ENCODE peak calls at places on chromosomes 11 and 22, in eight cellular contexts. One of them, this sample, is unnamed.
A peak's percentile ranks its signal among the peaks of the same experiment; 100 is the strongest.

GRCh38 chr11:126352934-126353801 is 2.3 kb upstream of the ST3GAL4 start:
- DNase-seq in naive thymus-derived CD8-positive, alpha-beta T cell: no peak
- DNase-seq in CD8-positive, alpha-beta memory T cell: no peak
- DNase-seq in stimulated activated CD4-positive, alpha-beta T cell treated with anti-CD3 and anti-CD28 coated beads, Interleukin-1b, Interleukin-23, amount 100 ng/mL, for 1 hour: no peak
- DNase-seq in A549: no peak
- DNase-seq in ACHN: peak; percentile 16
- DNase-seq in AG04450: no peak
- DNase-seq in iris pigment epithelial cell: peak; percentile 83
- DNase-seq in this sample: peak; percentile 69

GRCh38 chr11:125998267-125998666 is 52.4 kb downstream of the VSIG10L2 start:
- DNase-seq in A549: no peak
- DNase-seq in AG04450: no peak
- DNase-seq in CD8-positive, alpha-beta memory T cell: no peak
- DNase-seq in ACHN: no peak
- DNase-seq in iris pigment epithelial cell: no peak
- DNase-seq in stimulated activated CD4-positive, alpha-beta T cell treated with anti-CD3 and anti-CD28 coated beads, Interleukin-1b, Interleukin-23, amount 100 ng/mL, for 1 hour: no peak
- DNase-seq in naive thymus-derived CD8-positive, alpha-beta T cell: no peak
- DNase-seq in this sample: no peak

GRCh38 chr22:44330188-44330726 is 17.5 kb upstream of the SHISAL1 start:
- DNase-seq in iris pigment epithelial cell: no peak
- DNase-seq in ACHN: no peak
- DNase-seq in CD8-positive, alpha-beta memory T cell: no peak
- DNase-seq in AG04450: no peak
- DNase-seq in A549: no peak
- DNase-seq in naive thymus-derived CD8-positive, alpha-beta T cell: no peak
- DNase-seq in stimulated activated CD4-positive, alpha-beta T cell treated with anti-CD3 and anti-CD28 coated beads, Interleukin-1b, Interleukin-23, amount 100 ng/mL, for 1 hour: no peak
- DNase-seq in this sample: no peak

GRCh38 chr11:69721061-69721460 is 17.2 kb upstream of the FGF19 start:
- DNase-seq in stimulated activated CD4-positive, alpha-beta T cell treated with anti-CD3 and anti-CD28 coated beads, Interleukin-1b, Interleukin-23, amount 100 ng/mL, for 1 hour: no peak
- DNase-seq in ACHN: no peak
- DNase-seq in naive thymus-derived CD8-positive, alpha-beta T cell: no peak
- DNase-seq in A549: no peak
- DNase-seq in CD8-positive, alpha-beta memory T cell: no peak
- DNase-seq in AG04450: no peak
- DNase-seq in iris pigment epithelial cell: no peak
- DNase-seq in this sample: no peak

GRCh38 chr11:60925685-60926267 is 1.5 kb downstream of the TMEM132A start:
- DNase-seq in ACHN: peak; percentile 49
- DNase-seq in AG04450: peak; percentile 29
- DNase-seq in A549: peak; percentile 81
- DNase-seq in CD8-positive, alpha-beta memory T cell: no peak
- DNase-seq in naive thymus-derived CD8-positive, alpha-beta T cell: no peak
- DNase-seq in iris pigment epithelial cell: peak; percentile 57
- DNase-seq in stimulated activated CD4-positive, alpha-beta T cell treated with anti-CD3 and anti-CD28 coated beads, Interleukin-1b, Interleukin-23, amount 100 ng/mL, for 1 hour: no peak
- DNase-seq in this sample: no peak

GRCh38 chr22:41501209-41501608 is 32.3 kb downstream of the ACO2 start:
- DNase-seq in naive thymus-derived CD8-positive, alpha-beta T cell: no peak
- DNase-seq in CD8-positive, alpha-beta memory T cell: peak; percentile 13
- DNase-seq in ACHN: peak; percentile 32
- DNase-seq in stimulated activated CD4-positive, alpha-beta T cell treated with anti-CD3 and anti-CD28 coated beads, Interleukin-1b, Interleukin-23, amount 100 ng/mL, for 1 hour: no peak
- DNase-seq in A549: peak; percentile 33
- DNase-seq in iris pigment epithelial cell: no peak
- DNase-seq in AG04450: no peak
- DNase-seq in this sample: peak; percentile 29

GRCh38 chr11:58965246-58965985 is 26.1 kb downstream of the GLYATL1 start:
- DNase-seq in iris pigment epithelial cell: peak; percentile 8
- DNase-seq in ACHN: peak; percentile 25
- DNase-seq in A549: no peak
- DNase-seq in CD8-positive, alpha-beta memory T cell: no peak
- DNase-seq in stimulated activated CD4-positive, alpha-beta T cell treated with anti-CD3 and anti-CD28 coated beads, Interleukin-1b, Interleukin-23, amount 100 ng/mL, for 1 hour: no peak
- DNase-seq in naive thymus-derived CD8-positive, alpha-beta T cell: no peak
- DNase-seq in AG04450: no peak
- DNase-seq in this sample: no peak

GRCh38 chr11:14414470-14415461 is 55.8 kb upstream of the RRAS2 start:
- DNase-seq in naive thymus-derived CD8-positive, alpha-beta T cell: peak; percentile 60
- DNase-seq in iris pigment epithelial cell: peak; percentile 62
- DNase-seq in CD8-positive, alpha-beta memory T cell: peak; percentile 72
- DNase-seq in AG04450: no peak
- DNase-seq in stimulated activated CD4-positive, alpha-beta T cell treated with anti-CD3 and anti-CD28 coated beads, Interleukin-1b, Interleukin-23, amount 100 ng/mL, for 1 hour: peak; percentile 33
- DNase-seq in A549: no peak
- DNase-seq in ACHN: no peak
- DNase-seq in this sample: no peak

GRCh38 chr22:48376428-48376827 is 1451.2 kb downstream of the BRD1 start:
- DNase-seq in A549: no peak
- DNase-seq in stimulated activated CD4-positive, alpha-beta T cell treated with anti-CD3 and anti-CD28 coated beads, Interleukin-1b, Interleukin-23, amount 100 ng/mL, for 1 hour: no peak
- DNase-seq in ACHN: no peak
- DNase-seq in AG04450: no peak
- DNase-seq in iris pigment epithelial cell: no peak
- DNase-seq in naive thymus-derived CD8-positive, alpha-beta T cell: no peak
- DNase-seq in CD8-positive, alpha-beta memory T cell: no peak
- DNase-seq in this sample: no peak

GRCh38 chr11:1340111-1340510 is 30.7 kb upstream of the TOLLIP start:
- DNase-seq in A549: no peak
- DNase-seq in CD8-positive, alpha-beta memory T cell: no peak
- DNase-seq in ACHN: no peak
- DNase-seq in stimulated activated CD4-positive, alpha-beta T cell treated with anti-CD3 and anti-CD28 coated beads, Interleukin-1b, Interleukin-23, amount 100 ng/mL, for 1 hour: no peak
- DNase-seq in iris pigment epithelial cell: no peak
- DNase-seq in naive thymus-derived CD8-positive, alpha-beta T cell: no peak
- DNase-seq in AG04450: no peak
- DNase-seq in this sample: no peak

GRCh38 chr22:25127274-25127673 is 72.4 kb upstream of the CRYBB3 start:
- DNase-seq in iris pigment epithelial cell: no peak
- DNase-seq in ACHN: no peak
- DNase-seq in stimulated activated CD4-positive, alpha-beta T cell treated with anti-CD3 and anti-CD28 coated beads, Interleukin-1b, Interleukin-23, amount 100 ng/mL, for 1 hour: no peak
- DNase-seq in A549: no peak
- DNase-seq in AG04450: no peak
- DNase-seq in CD8-positive, alpha-beta memory T cell: no peak
- DNase-seq in naive thymus-derived CD8-positive, alpha-beta T cell: no peak
- DNase-seq in this sample: no peak

This sample was measured in MV-4-11.